ENCODE peak calls at places on chromosomes 5 and 9, in four cellular contexts. H, P, I and R are unnamed samples.

GRCh38 chr9:5450360-5451051 is at the start of gene CD274:
- DNase-seq in H (peak), P (peak), I (peak), R (peak)

GRCh38 chr5:139895647-139896046 is 100.0 kb downstream of the PSD2 start:
- DNase-seq in H (no peak), P (no peak), I (no peak), R (no peak)

GRCh38 chr5:153222956-153223355 is 267.5 kb upstream of the GRIA1 start:
- DNase-seq in H (no peak), P (no peak), I (no peak), R (no peak)

GRCh38 chr5:23332650-23333251 is 174.7 kb upstream of the PRDM9 start:
- DNase-seq in H (no peak), P (no peak), I (no peak), R (no peak)

GRCh38 chr5:158814521-158814920 is 285.2 kb downstream of the EBF1 start:
- DNase-seq in H (no peak), P (no peak), I (no peak), R (no peak)

GRCh38 chr5:96226941-96227552 is 206.0 kb downstream of the PCSK1 start:
- DNase-seq in H (no peak), P (no peak), I (peak), R (no peak)

GRCh38 chr5:79567926-79568549 is 44.2 kb upstream of the TENT2 start:
- DNase-seq in H (no peak), P (no peak), I (no peak), R (no peak)

GRCh38 chr5:40909233-40909632 is at the start of gene C7:
- DNase-seq in H (no peak), P (no peak), I (no peak), R (no peak)

GRCh38 chr5:10289991-10290390 is 17.7 kb downstream of the CMBL start:
- DNase-seq in H (no peak), P (no peak), I (no peak), R (no peak)

GRCh38 chr5:2659071-2659470 is 92.4 kb downstream of the IRX2 start:
- DNase-seq in H (no peak), P (no peak), I (no peak), R (peak)

GRCh38 chr9:126057461-126057860 is 269.2 kb upstream of the MVB12B start:
- DNase-seq in H (no peak), P (no peak), I (no peak), R (no peak)

GRCh38 chr9:82606761-82607382 is 456.1 kb downstream of the RASEF start:
- DNase-seq in H (no peak), P (no peak), I (no peak), R (no peak)

GRCh38 chr9:12813960-12814876 is 39.4 kb downstream of the LURAP1L start:
- DNase-seq in H (no peak), P (peak), I (peak), R (peak)

GRCh38 chr5:93278876-93279275 is 302.1 kb downstream of the NR2F1-AS1 start:
- DNase-seq in H (no peak), P (no peak), I (no peak), R (no peak)

GRCh38 chr5:35177783-35178182 is 52.5 kb downstream of the PRLR start:
- DNase-seq in H (no peak), P (no peak), I (no peak), R (no peak)

GRCh38 chr9:117706421-117707150 is 2.4 kb downstream of the TLR4 start:
- DNase-seq in H (no peak), P (no peak), I (no peak), R (no peak)

GRCh38 chr9:105281926-105282325 is 37.5 kb downstream of the SLC44A1 start:
- DNase-seq in H (no peak), P (no peak), I (no peak), R (no peak)

GRCh38 chr9:136566899-136567298 is 21.1 kb upstream of the NOTCH1 start:
- DNase-seq in H (no peak), P (no peak), I (no peak), R (no peak)

GRCh38 chr5:138605254-138605972 is 30.2 kb upstream of the HSPA9 start:
- DNase-seq in H (no peak), P (no peak), I (no peak), R (no peak)

GRCh38 chr9:68706579-68707201 is 1.6 kb downstream of the PIP5K1B start:
- DNase-seq in H (no peak), P (no peak), I (no peak), R (no peak)

GRCh38 chr9:87206064-87206661 is 258.9 kb upstream of the GAS1 start:
- DNase-seq in H (no peak), P (no peak), I (no peak), R (no peak)

GRCh38 chr5:161498531-161498930 is 48.0 kb downstream of the GABRB2 start:
- DNase-seq in H (no peak), P (no peak), I (no peak), R (no peak)

GRCh38 chr5:39713224-39713911 is 288.6 kb upstream of the DAB2 start:
- DNase-seq in H (no peak), P (no peak), I (no peak), R (no peak)

GRCh38 chr5:72380491-72381274 is 60.5 kb downstream of the PTCD2 start:
- DNase-seq in H (no peak), P (peak), I (no peak), R (no peak)

GRCh38 chr9:113343732-113344231 is 3.7 kb upstream of the WDR31 start:
- DNase-seq in H (no peak), P (peak), I (peak), R (peak)

GRCh38 chr5:123879071-123879470 is 367.1 kb downstream of the CSNK1G3 start:
- DNase-seq in H (no peak), P (no peak), I (no peak), R (no peak)

GRCh38 chr9:82170079-82170662 is 181.6 kb downstream of the SPATA31D1 start:
- DNase-seq in H (no peak), P (no peak), I (no peak), R (no peak)

GRCh38 chr5:98774192-98775046 is 956 bp downstream of the RGMB start:
- DNase-seq in H (peak), P (peak), I (peak), R (peak)

GRCh38 chr5:65907138-65907537 is 19.2 kb upstream of the ERBIN start:
- DNase-seq in H (no peak), P (no peak), I (no peak), R (no peak)

DNA sequence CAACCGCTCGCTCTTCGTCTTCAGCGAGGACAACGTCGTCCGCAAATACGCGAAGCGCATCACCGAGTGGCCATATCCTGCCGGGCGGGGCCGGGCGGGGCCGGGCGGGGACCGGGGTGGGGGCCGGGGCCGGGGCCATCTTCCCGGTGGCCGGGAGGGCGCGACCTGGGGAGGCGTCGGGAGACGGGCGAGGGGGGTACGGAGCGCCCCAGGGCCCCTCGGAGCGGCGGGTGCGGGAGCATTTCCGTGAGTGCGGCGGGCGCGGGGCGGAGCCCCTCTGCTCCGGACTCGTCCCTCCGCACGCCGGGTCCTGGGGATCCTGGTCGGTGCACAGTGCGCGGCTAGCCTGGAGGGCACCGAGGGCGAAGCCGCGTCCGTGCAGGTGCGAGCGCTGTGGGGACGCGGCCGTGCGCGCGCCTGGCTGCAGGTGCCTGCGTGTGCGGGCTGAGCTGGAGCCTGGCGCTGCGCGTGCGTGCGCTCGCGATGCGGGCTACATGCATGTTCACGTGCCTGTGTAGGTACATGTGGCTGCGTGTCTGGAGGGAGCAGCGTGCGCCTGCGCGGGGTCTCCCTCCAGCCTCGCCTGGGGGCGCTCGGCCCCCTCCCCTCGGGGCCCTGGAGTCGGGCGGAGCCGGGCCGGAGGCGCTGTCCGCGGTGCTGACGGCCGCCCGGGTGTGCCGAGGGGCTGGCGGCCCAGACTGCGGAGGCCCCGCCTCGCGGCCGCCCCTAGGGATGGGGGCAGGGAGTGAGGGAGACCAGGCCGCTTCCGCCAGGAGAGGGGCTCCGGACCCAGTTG is 762 bp downstream of the CACNA1B start:
- DNase-seq in H (no peak), P (peak), I (no peak), R (no peak)
- H3K4me3 ChIP-seq in H (no peak), P (peak), I (peak), R (peak)

GRCh38 chr9:128105538-128106175 is 21.9 kb downstream of the PTGES2 start:
- DNase-seq in H (no peak), P (peak), I (no peak), R (peak)
- H3K27ac ChIP-seq in H (no peak), P (no peak), I (peak), R (no peak)

DNA sequence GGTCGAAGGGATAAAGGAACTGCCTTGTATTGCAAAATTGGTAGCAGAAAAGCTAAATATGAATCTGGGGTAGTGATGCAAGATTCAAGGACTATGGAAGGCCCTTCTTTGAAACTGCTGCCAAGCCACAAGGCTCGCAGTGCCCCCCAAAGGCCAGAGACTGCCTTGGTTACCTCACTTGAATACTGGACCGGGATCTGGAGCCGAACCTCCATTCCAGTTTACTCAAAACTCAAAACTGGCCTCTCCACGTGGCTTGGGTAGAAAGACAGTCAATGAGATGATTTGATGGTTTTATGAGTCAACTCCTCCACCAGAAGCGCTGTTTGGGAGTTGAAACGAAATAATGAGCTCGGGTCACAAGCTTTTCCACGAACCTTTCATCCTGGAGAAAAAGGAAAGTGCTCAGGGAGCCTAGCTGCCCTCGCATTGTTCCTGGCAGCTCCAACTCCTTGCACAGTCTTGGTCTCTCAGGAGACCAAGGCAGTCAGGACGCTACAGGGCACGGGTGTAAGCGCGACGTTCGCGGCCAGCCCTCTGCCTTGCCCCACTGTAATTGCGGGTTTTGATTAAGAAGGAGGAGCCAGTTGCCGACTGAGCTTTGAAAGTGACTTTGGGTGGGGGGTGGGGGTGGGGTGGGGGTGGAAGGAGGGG is 2.8 kb downstream of the ST8SIA4 start:
- DNase-seq in H (peak), P (peak), I (no peak), R (no peak)
- TF ChIP-seq CTCF in H (peak), P (peak), I (peak), R (no peak)

GRCh38 chr9:4246969-4247368 is 52.9 kb downstream of the GLIS3 start:
- DNase-seq in H (no peak), P (no peak), I (no peak), R (no peak)
- H3K4me3 ChIP-seq in H (no peak), P (no peak), I (no peak), R (no peak)

DNA sequence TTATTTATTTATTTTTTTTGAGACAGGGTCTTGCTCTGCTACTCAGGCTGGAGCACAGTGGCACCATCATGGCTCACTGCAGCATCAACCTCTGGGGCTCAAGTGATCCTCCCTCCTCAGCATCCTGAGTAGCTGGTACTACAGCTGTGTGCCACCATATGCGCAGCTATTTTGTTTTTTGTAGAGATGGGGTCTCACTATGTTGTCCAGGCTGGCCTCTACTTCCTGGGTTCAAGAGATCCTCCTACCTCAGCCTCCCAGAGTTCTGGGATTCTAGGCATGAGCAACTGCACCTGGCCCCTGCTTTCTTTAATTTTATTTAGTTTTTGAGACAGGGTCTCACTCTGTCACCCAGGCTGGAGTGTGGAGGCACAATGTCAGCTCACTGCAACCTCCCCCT is 19.5 kb upstream of the ZDHHC12 start:
- DNase-seq in H (no peak), P (no peak), I (no peak), R (no peak)
- H3K27ac ChIP-seq in H (no peak), P (no peak), I (no peak), R (no peak)